ENCODE peak calls at places on chromosomes 11 and 22, in nine cellular contexts. One of them, this sample, is unnamed.

GRCh38 chr11:40403321-40403720 is 1056.1 kb downstream of the LRRC4C start:
- DNase-seq in lower leg skin: no peak
- DNase-seq in neural crest cell: no peak
- DNase-seq in fibroblast of pulmonary artery: no peak
- DNase-seq in kidney: no peak
- DNase-seq in endothelial cell of umbilical vein: no peak
- DNase-seq in CD4-positive, alpha-beta T cell: no peak
- DNase-seq in upper lobe of right lung: no peak
- DNase-seq in mucosa of descending colon: no peak
- DNase-seq in this sample: no peak

GRCh38 chr11:130383363-130384168 is 44.8 kb downstream of the ADAMTS8 start:
- DNase-seq in neural crest cell: no peak
- DNase-seq in fibroblast of pulmonary artery: peak
- DNase-seq in mucosa of descending colon: no peak
- DNase-seq in lower leg skin: no peak
- DNase-seq in endothelial cell of umbilical vein: no peak
- DNase-seq in kidney: no peak
- DNase-seq in upper lobe of right lung: no peak
- DNase-seq in CD4-positive, alpha-beta T cell: no peak
- DNase-seq in this sample: no peak

GRCh38 chr11:115256326-115257197 is 247.7 kb downstream of the CADM1 start:
- DNase-seq in kidney: no peak
- DNase-seq in mucosa of descending colon: no peak
- DNase-seq in CD4-positive, alpha-beta T cell: no peak
- DNase-seq in fibroblast of pulmonary artery: no peak
- DNase-seq in lower leg skin: no peak
- DNase-seq in neural crest cell: no peak
- DNase-seq in upper lobe of right lung: no peak
- DNase-seq in endothelial cell of umbilical vein: no peak
- DNase-seq in this sample: peak

GRCh38 chr11:123301696-123302400 is 106.8 kb upstream of the CLMP start:
- DNase-seq in upper lobe of right lung: peak
- DNase-seq in neural crest cell: peak
- DNase-seq in CD4-positive, alpha-beta T cell: peak
- DNase-seq in endothelial cell of umbilical vein: peak
- DNase-seq in fibroblast of pulmonary artery: peak
- DNase-seq in lower leg skin: peak
- DNase-seq in mucosa of descending colon: peak
- DNase-seq in kidney: peak
- DNase-seq in this sample: peak

GRCh38 chr11:35163209-35163608 is 24.2 kb downstream of the CD44 start:
- DNase-seq in kidney: no peak
- DNase-seq in upper lobe of right lung: no peak
- DNase-seq in mucosa of descending colon: no peak
- DNase-seq in endothelial cell of umbilical vein: no peak
- DNase-seq in CD4-positive, alpha-beta T cell: no peak
- DNase-seq in neural crest cell: no peak
- DNase-seq in lower leg skin: no peak
- DNase-seq in fibroblast of pulmonary artery: no peak
- DNase-seq in this sample: no peak

GRCh38 chr22:47032091-47032943 is 269.9 kb downstream of the TBC1D22A start:
- DNase-seq in endothelial cell of umbilical vein: no peak
- DNase-seq in upper lobe of right lung: peak
- DNase-seq in kidney: peak
- DNase-seq in neural crest cell: no peak
- DNase-seq in lower leg skin: peak
- DNase-seq in mucosa of descending colon: peak
- DNase-seq in CD4-positive, alpha-beta T cell: no peak
- DNase-seq in fibroblast of pulmonary artery: no peak
- DNase-seq in this sample: no peak

GRCh38 chr22:48921411-48921903 is 906.2 kb downstream of the BRD1 start:
- DNase-seq in upper lobe of right lung: peak
- DNase-seq in lower leg skin: no peak
- DNase-seq in endothelial cell of umbilical vein: no peak
- DNase-seq in kidney: no peak
- DNase-seq in CD4-positive, alpha-beta T cell: no peak
- DNase-seq in mucosa of descending colon: no peak
- DNase-seq in neural crest cell: no peak
- DNase-seq in fibroblast of pulmonary artery: no peak
- DNase-seq in this sample: no peak

GRCh38 chr11:18452927-18453326 is 2.7 kb upstream of the LDHAL6A start:
- DNase-seq in CD4-positive, alpha-beta T cell: no peak
- DNase-seq in endothelial cell of umbilical vein: no peak
- DNase-seq in neural crest cell: no peak
- DNase-seq in fibroblast of pulmonary artery: no peak
- DNase-seq in lower leg skin: no peak
- DNase-seq in kidney: no peak
- DNase-seq in mucosa of descending colon: no peak
- DNase-seq in upper lobe of right lung: no peak
- DNase-seq in this sample: no peak

GRCh38 chr11:84855846-84856245 is 771.3 kb downstream of the DLG2 start:
- DNase-seq in fibroblast of pulmonary artery: peak
- DNase-seq in kidney: no peak
- DNase-seq in upper lobe of right lung: no peak
- DNase-seq in CD4-positive, alpha-beta T cell: no peak
- DNase-seq in lower leg skin: no peak
- DNase-seq in neural crest cell: no peak
- DNase-seq in endothelial cell of umbilical vein: no peak
- DNase-seq in mucosa of descending colon: no peak
- DNase-seq in this sample: no peak

GRCh38 chr11:74297484-74297883 is 14.0 kb downstream of the P4HA3 start:
- DNase-seq in kidney: no peak
- DNase-seq in CD4-positive, alpha-beta T cell: no peak
- DNase-seq in endothelial cell of umbilical vein: no peak
- DNase-seq in mucosa of descending colon: no peak
- DNase-seq in fibroblast of pulmonary artery: no peak
- DNase-seq in upper lobe of right lung: no peak
- DNase-seq in lower leg skin: no peak
- DNase-seq in neural crest cell: no peak
- DNase-seq in this sample: no peak

GRCh38 chr11:73962097-73962705 is 11.4 kb downstream of the DNAJB13 start:
- DNase-seq in lower leg skin: no peak
- DNase-seq in endothelial cell of umbilical vein: no peak
- DNase-seq in CD4-positive, alpha-beta T cell: no peak
- DNase-seq in neural crest cell: no peak
- DNase-seq in fibroblast of pulmonary artery: no peak
- DNase-seq in mucosa of descending colon: no peak
- DNase-seq in kidney: peak
- DNase-seq in upper lobe of right lung: peak
- DNase-seq in this sample: no peak

GRCh38 chr22:38737302-38738060 is 18.3 kb downstream of the SUN2 start:
- DNase-seq in neural crest cell: no peak
- DNase-seq in upper lobe of right lung: no peak
- DNase-seq in kidney: peak
- DNase-seq in mucosa of descending colon: peak
- DNase-seq in CD4-positive, alpha-beta T cell: no peak
- DNase-seq in fibroblast of pulmonary artery: no peak
- DNase-seq in lower leg skin: no peak
- DNase-seq in endothelial cell of umbilical vein: no peak
- DNase-seq in this sample: no peak

GRCh38 chr11:91421586-91421985 is 803.0 kb upstream of the FAT3 start:
- DNase-seq in fibroblast of pulmonary artery: no peak
- DNase-seq in CD4-positive, alpha-beta T cell: no peak
- DNase-seq in lower leg skin: no peak
- DNase-seq in mucosa of descending colon: no peak
- DNase-seq in upper lobe of right lung: no peak
- DNase-seq in kidney: no peak
- DNase-seq in endothelial cell of umbilical vein: no peak
- DNase-seq in neural crest cell: no peak
- DNase-seq in this sample: no peak

GRCh38 chr11:126417463-126417862 is 62.0 kb downstream of the ST3GAL4 start:
- DNase-seq in upper lobe of right lung: no peak
- DNase-seq in CD4-positive, alpha-beta T cell: no peak
- DNase-seq in lower leg skin: no peak
- DNase-seq in fibroblast of pulmonary artery: no peak
- DNase-seq in neural crest cell: no peak
- DNase-seq in kidney: no peak
- DNase-seq in endothelial cell of umbilical vein: no peak
- DNase-seq in mucosa of descending colon: no peak
- DNase-seq in this sample: no peak

GRCh38 chr11:19537803-19538453 is 174.7 kb upstream of the NAV2 start:
- DNase-seq in fibroblast of pulmonary artery: no peak
- DNase-seq in lower leg skin: no peak
- DNase-seq in CD4-positive, alpha-beta T cell: no peak
- DNase-seq in neural crest cell: no peak
- DNase-seq in endothelial cell of umbilical vein: no peak
- DNase-seq in kidney: no peak
- DNase-seq in mucosa of descending colon: no peak
- DNase-seq in upper lobe of right lung: no peak
- DNase-seq in this sample: no peak

GRCh38 chr11:93326681-93327080 is 3.9 kb upstream of the DEUP1 start:
- DNase-seq in CD4-positive, alpha-beta T cell: no peak
- DNase-seq in lower leg skin: no peak
- DNase-seq in endothelial cell of umbilical vein: no peak
- DNase-seq in neural crest cell: no peak
- DNase-seq in fibroblast of pulmonary artery: no peak
- DNase-seq in mucosa of descending colon: no peak
- DNase-seq in upper lobe of right lung: no peak
- DNase-seq in kidney: no peak
- DNase-seq in this sample: no peak

GRCh38 chr22:38202437-38203089 is 769 bp downstream of the MAFF start:
- DNase-seq in CD4-positive, alpha-beta T cell: no peak
- DNase-seq in mucosa of descending colon: peak
- DNase-seq in fibroblast of pulmonary artery: peak
- DNase-seq in upper lobe of right lung: peak
- DNase-seq in kidney: peak
- DNase-seq in endothelial cell of umbilical vein: peak
- DNase-seq in neural crest cell: peak
- DNase-seq in lower leg skin: peak
- DNase-seq in this sample: peak

GRCh38 chr11:72609045-72609444 is 65.2 kb downstream of the PDE2A start:
- DNase-seq in endothelial cell of umbilical vein: peak
- DNase-seq in neural crest cell: no peak
- DNase-seq in kidney: no peak
- DNase-seq in fibroblast of pulmonary artery: peak
- DNase-seq in mucosa of descending colon: no peak
- DNase-seq in upper lobe of right lung: no peak
- DNase-seq in CD4-positive, alpha-beta T cell: no peak
- DNase-seq in lower leg skin: no peak
- DNase-seq in this sample: no peak

GRCh38 chr22:38180841-38181452 is 683 bp downstream of the PLA2G6 start:
- DNase-seq in endothelial cell of umbilical vein: peak
- DNase-seq in neural crest cell: no peak
- DNase-seq in kidney: peak
- DNase-seq in upper lobe of right lung: peak
- DNase-seq in CD4-positive, alpha-beta T cell: peak
- DNase-seq in mucosa of descending colon: peak
- DNase-seq in fibroblast of pulmonary artery: peak
- DNase-seq in lower leg skin: no peak
- DNase-seq in this sample: peak

GRCh38 chr22:36977401-36977861 is 41.8 kb downstream of the TST start:
- DNase-seq in mucosa of descending colon: peak
- DNase-seq in lower leg skin: no peak
- DNase-seq in kidney: peak
- DNase-seq in upper lobe of right lung: peak
- DNase-seq in CD4-positive, alpha-beta T cell: peak
- DNase-seq in endothelial cell of umbilical vein: peak
- DNase-seq in neural crest cell: peak
- DNase-seq in fibroblast of pulmonary artery: no peak
- DNase-seq in this sample: peak

GRCh38 chr11:78698612-78699011 is 123.9 kb upstream of the NARS2 start:
- DNase-seq in upper lobe of right lung: no peak
- DNase-seq in CD4-positive, alpha-beta T cell: no peak
- DNase-seq in neural crest cell: no peak
- DNase-seq in kidney: no peak
- DNase-seq in endothelial cell of umbilical vein: no peak
- DNase-seq in mucosa of descending colon: no peak
- DNase-seq in lower leg skin: no peak
- DNase-seq in fibroblast of pulmonary artery: peak
- DNase-seq in this sample: no peak
- TF ChIP-seq CTCF in upper lobe of right lung: no peak
- TF ChIP-seq CTCF in CD4-positive, alpha-beta T cell: no peak
- TF ChIP-seq CTCF in neural crest cell: no peak
- TF ChIP-seq CTCF in kidney: no peak
- TF ChIP-seq CTCF in endothelial cell of umbilical vein: no peak
- TF ChIP-seq CTCF in mucosa of descending colon: no peak
- TF ChIP-seq CTCF in lower leg skin: no peak
- TF ChIP-seq CTCF in fibroblast of pulmonary artery: no peak
- TF ChIP-seq CTCF in this sample: no peak

GRCh38 chr11:66335531-66336233 is 552 bp downstream of the RIN1 start:
- DNase-seq in neural crest cell: no peak
- DNase-seq in lower leg skin: no peak
- DNase-seq in fibroblast of pulmonary artery: peak
- DNase-seq in kidney: peak
- DNase-seq in CD4-positive, alpha-beta T cell: no peak
- DNase-seq in upper lobe of right lung: peak
- DNase-seq in endothelial cell of umbilical vein: peak
- DNase-seq in mucosa of descending colon: peak
- DNase-seq in this sample: no peak
- TF ChIP-seq CTCF in neural crest cell: no peak
- TF ChIP-seq CTCF in lower leg skin: no peak
- TF ChIP-seq CTCF in fibroblast of pulmonary artery: no peak
- TF ChIP-seq CTCF in kidney: no peak
- TF ChIP-seq CTCF in CD4-positive, alpha-beta T cell: no peak
- TF ChIP-seq CTCF in upper lobe of right lung: no peak
- TF ChIP-seq CTCF in endothelial cell of umbilical vein: peak
- TF ChIP-seq CTCF in mucosa of descending colon: no peak
- TF ChIP-seq CTCF in this sample: no peak

GRCh38 chr22:25806579-25806978 is 64.6 kb downstream of the MYO18B start:
- DNase-seq in fibroblast of pulmonary artery: no peak
- DNase-seq in CD4-positive, alpha-beta T cell: no peak
- DNase-seq in mucosa of descending colon: no peak
- DNase-seq in kidney: no peak
- DNase-seq in upper lobe of right lung: no peak
- DNase-seq in endothelial cell of umbilical vein: no peak
- DNase-seq in lower leg skin: no peak
- DNase-seq in neural crest cell: no peak
- DNase-seq in this sample: no peak

GRCh38 chr22:25800766-25801165 is 58.8 kb downstream of the MYO18B start:
- DNase-seq in lower leg skin: no peak
- DNase-seq in neural crest cell: no peak
- DNase-seq in kidney: no peak
- DNase-seq in endothelial cell of umbilical vein: no peak
- DNase-seq in upper lobe of right lung: no peak
- DNase-seq in fibroblast of pulmonary artery: no peak
- DNase-seq in CD4-positive, alpha-beta T cell: no peak
- DNase-seq in mucosa of descending colon: no peak
- DNase-seq in this sample: no peak

DNA sequence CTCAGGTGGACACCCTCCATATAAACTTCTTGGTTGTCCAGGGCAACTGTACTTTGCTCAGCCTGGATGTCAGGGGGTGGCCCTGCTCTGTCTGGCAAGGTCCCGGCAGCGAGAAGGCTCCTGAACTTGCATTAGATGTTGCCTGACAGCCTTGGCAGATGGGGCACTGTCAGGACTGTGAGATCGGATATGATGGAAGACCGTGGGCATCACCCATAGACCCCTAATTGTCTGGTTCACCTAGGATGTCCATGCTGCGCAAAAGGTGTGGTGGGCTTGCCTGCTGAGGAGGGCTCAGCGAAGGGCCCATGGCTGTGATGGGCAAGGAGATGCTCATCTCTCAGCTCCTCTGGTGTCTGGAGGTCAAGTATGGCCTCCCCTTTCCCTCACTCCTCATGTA is 62.7 kb downstream of the MYO18B start:
- DNase-seq in endothelial cell of umbilical vein: no peak
- DNase-seq in lower leg skin: no peak
- DNase-seq in fibroblast of pulmonary artery: no peak
- DNase-seq in kidney: no peak
- DNase-seq in upper lobe of right lung: no peak
- DNase-seq in mucosa of descending colon: no peak
- DNase-seq in CD4-positive, alpha-beta T cell: no peak
- DNase-seq in neural crest cell: no peak
- DNase-seq in this sample: no peak
- TF ChIP-seq CTCF in endothelial cell of umbilical vein: no peak
- TF ChIP-seq CTCF in lower leg skin: no peak
- TF ChIP-seq CTCF in fibroblast of pulmonary artery: no peak
- TF ChIP-seq CTCF in kidney: no peak
- TF ChIP-seq CTCF in upper lobe of right lung: no peak
- TF ChIP-seq CTCF in mucosa of descending colon: no peak
- TF ChIP-seq CTCF in CD4-positive, alpha-beta T cell: no peak
- TF ChIP-seq CTCF in neural crest cell: no peak
- TF ChIP-seq CTCF in this sample: no peak

GRCh38 chr22:19631899-19632670 is 82.2 kb upstream of the SEPTIN5 start:
- DNase-seq in endothelial cell of umbilical vein: peak
- DNase-seq in upper lobe of right lung: no peak
- DNase-seq in mucosa of descending colon: no peak
- DNase-seq in CD4-positive, alpha-beta T cell: no peak
- DNase-seq in kidney: peak
- DNase-seq in fibroblast of pulmonary artery: peak
- DNase-seq in lower leg skin: no peak
- DNase-seq in neural crest cell: peak
- DNase-seq in this sample: no peak
- TF ChIP-seq CTCF in endothelial cell of umbilical vein: peak
- TF ChIP-seq CTCF in upper lobe of right lung: peak
- TF ChIP-seq CTCF in mucosa of descending colon: no peak
- TF ChIP-seq CTCF in CD4-positive, alpha-beta T cell: no peak
- TF ChIP-seq CTCF in kidney: no peak
- TF ChIP-seq CTCF in fibroblast of pulmonary artery: peak
- TF ChIP-seq CTCF in lower leg skin: no peak
- TF ChIP-seq CTCF in neural crest cell: peak
- TF ChIP-seq CTCF in this sample: peak